ENCODE peak calls at places on chromosome 1, in six cellular contexts. One of them, this sample, is unnamed.

GRCh38 chr1:99365121-99365520 is 100.8 kb downstream of the PLPPR4 start:
- DNase-seq in endothelial cell of umbilical vein: no peak
- DNase-seq in K562: no peak
- DNase-seq in fibroblast of lung: peak; percentile 3
- DNase-seq in hepatocyte: no peak
- DNase-seq in PC-9: no peak
- DNase-seq in this sample: no peak

GRCh38 chr1:184568148-184568547 is 181.3 kb downstream of the C1orf21 start:
- DNase-seq in endothelial cell of umbilical vein: no peak
- DNase-seq in K562: no peak
- DNase-seq in fibroblast of lung: peak; percentile 32
- DNase-seq in hepatocyte: no peak
- DNase-seq in PC-9: no peak
- DNase-seq in this sample: no peak

GRCh38 chr1:144101397-144102050 is 129.7 kb upstream of the FAM72C start:
- DNase-seq in endothelial cell of umbilical vein: peak; percentile 1
- DNase-seq in K562: no peak
- DNase-seq in fibroblast of lung: no peak
- DNase-seq in hepatocyte: peak; percentile 16
- DNase-seq in PC-9: peak; percentile 13
- DNase-seq in this sample: peak; percentile 2

GRCh38 chr1:46447499-46448108 is 42.0 kb upstream of the DMBX1 start:
- DNase-seq in endothelial cell of umbilical vein: no peak
- DNase-seq in K562: no peak
- DNase-seq in fibroblast of lung: no peak
- DNase-seq in hepatocyte: no peak
- DNase-seq in PC-9: no peak
- DNase-seq in this sample: no peak

GRCh38 chr1:23383547-23384311 is 14.1 kb upstream of the ZNF436 start:
- DNase-seq in endothelial cell of umbilical vein: no peak
- DNase-seq in K562: no peak
- DNase-seq in fibroblast of lung: no peak
- DNase-seq in hepatocyte: no peak
- DNase-seq in PC-9: no peak
- DNase-seq in this sample: no peak

GRCh38 chr1:176949033-176949662 is 215.4 kb downstream of the ASTN1 start:
- DNase-seq in endothelial cell of umbilical vein: peak; percentile 2
- DNase-seq in K562: peak; percentile 83
- DNase-seq in fibroblast of lung: peak; percentile 2
- DNase-seq in hepatocyte: peak; percentile 79
- DNase-seq in PC-9: peak; percentile 44
- DNase-seq in this sample: peak; percentile 32

GRCh38 chr1:224632381-224632871 is 16.3 kb downstream of the CNIH3 start:
- DNase-seq in endothelial cell of umbilical vein: peak; percentile 74
- DNase-seq in K562: no peak
- DNase-seq in fibroblast of lung: peak; percentile 80
- DNase-seq in hepatocyte: no peak
- DNase-seq in PC-9: no peak
- DNase-seq in this sample: no peak

GRCh38 chr1:184691719-184692324 is 62.8 kb downstream of the EDEM3 start:
- DNase-seq in endothelial cell of umbilical vein: peak; percentile 67
- DNase-seq in K562: no peak
- DNase-seq in fibroblast of lung: peak; percentile 72
- DNase-seq in hepatocyte: peak; percentile 65
- DNase-seq in PC-9: peak; percentile 29
- DNase-seq in this sample: peak; percentile 72

GRCh38 chr1:206787956-206788355 is 15.7 kb upstream of the IL10 start:
- DNase-seq in endothelial cell of umbilical vein: no peak
- DNase-seq in K562: no peak
- DNase-seq in fibroblast of lung: peak; percentile 11
- DNase-seq in hepatocyte: no peak
- DNase-seq in PC-9: no peak
- DNase-seq in this sample: no peak

GRCh38 chr1:186557147-186557777 is 96.3 kb upstream of the PDC start:
- DNase-seq in endothelial cell of umbilical vein: no peak
- DNase-seq in K562: no peak
- DNase-seq in fibroblast of lung: no peak
- DNase-seq in hepatocyte: no peak
- DNase-seq in PC-9: no peak
- DNase-seq in this sample: no peak

GRCh38 chr1:107250169-107250568 is 109.3 kb downstream of the NTNG1 start:
- DNase-seq in endothelial cell of umbilical vein: no peak
- DNase-seq in K562: no peak
- DNase-seq in fibroblast of lung: no peak
- DNase-seq in hepatocyte: no peak
- DNase-seq in PC-9: no peak
- DNase-seq in this sample: no peak

GRCh38 chr1:227730630-227731151 is 4.4 kb downstream of the JMJD4 start:
- DNase-seq in endothelial cell of umbilical vein: no peak
- DNase-seq in K562: no peak
- DNase-seq in fibroblast of lung: no peak
- DNase-seq in hepatocyte: no peak
- DNase-seq in PC-9: no peak
- DNase-seq in this sample: no peak
- TF ChIP-seq EZH2 in endothelial cell of umbilical vein: no peak
- TF ChIP-seq EZH2 in K562: no peak
- TF ChIP-seq EZH2 in fibroblast of lung: no peak
- TF ChIP-seq EZH2 in hepatocyte: no peak
- TF ChIP-seq EZH2 in PC-9: no peak
- TF ChIP-seq EZH2 in this sample: no peak

DNA sequence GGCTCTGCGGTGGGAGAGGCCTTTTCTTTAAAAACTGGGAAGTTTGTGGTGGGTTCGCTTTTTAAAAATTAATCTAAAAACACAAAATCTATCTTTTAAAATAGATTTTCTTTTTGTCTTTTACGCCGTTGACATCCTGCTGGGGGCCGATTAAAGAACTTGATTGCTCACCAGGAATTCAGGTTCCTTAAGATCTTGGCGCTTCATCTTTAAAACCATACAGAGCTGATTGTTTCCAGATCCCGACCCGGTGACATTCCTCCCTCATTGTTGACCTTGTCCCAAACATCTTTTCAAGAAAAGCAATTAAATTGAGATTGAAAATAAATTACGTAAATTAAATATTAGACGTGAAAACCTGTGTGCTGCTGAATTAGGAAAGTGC is 546 bp upstream of the ZNF697 start:
- DNase-seq in endothelial cell of umbilical vein: no peak
- DNase-seq in K562: no peak
- DNase-seq in fibroblast of lung: no peak
- DNase-seq in hepatocyte: no peak
- DNase-seq in PC-9: peak; percentile 10
- DNase-seq in this sample: no peak
- H3K27ac ChIP-seq in endothelial cell of umbilical vein: peak overlapping the region; percentile 91
- H3K27ac ChIP-seq in K562: peak overlapping the region; percentile 71
- H3K27ac ChIP-seq in fibroblast of lung: peak overlapping the region; percentile 76
- H3K27ac ChIP-seq in hepatocyte: peak overlapping the region; percentile 93
- H3K27ac ChIP-seq in PC-9: peak overlapping the region; percentile 43
- H3K27ac ChIP-seq in this sample: peak overlapping the region; percentile 80

DNA sequence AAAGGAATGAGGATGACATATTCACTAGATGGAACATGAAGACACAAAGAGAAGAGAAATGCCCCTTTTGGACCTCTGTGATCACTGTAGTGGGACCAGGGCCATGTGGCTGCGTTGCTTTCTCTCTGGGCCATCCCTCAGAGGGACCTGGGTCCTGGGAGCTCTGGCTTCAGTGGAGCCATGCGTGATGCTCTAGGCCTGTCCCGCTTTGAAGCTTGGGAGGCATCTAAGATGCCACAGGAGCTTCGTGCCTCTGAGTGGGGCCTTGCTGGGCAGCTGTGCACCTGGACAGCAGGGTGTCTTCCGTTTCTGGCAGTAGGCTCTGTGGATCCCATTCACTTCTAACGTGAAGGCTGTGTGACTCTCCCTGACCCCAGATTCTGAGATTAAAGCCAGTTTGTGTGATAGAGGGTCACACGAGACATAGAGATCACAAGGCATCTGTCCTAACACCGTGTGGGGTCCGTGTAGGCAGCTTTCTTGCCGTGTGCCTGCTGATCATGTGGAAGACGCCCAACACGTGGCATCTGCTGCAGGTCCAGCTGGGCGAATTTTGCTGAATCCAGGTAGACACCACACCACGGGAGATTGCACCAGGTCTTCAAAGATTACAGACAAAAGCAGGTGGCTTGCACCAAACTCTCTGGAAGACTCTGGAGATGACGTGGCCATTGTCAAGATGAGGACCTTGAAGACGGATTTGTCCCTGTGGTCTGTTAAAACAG is 17.2 kb upstream of the PRSS38 start:
- DNase-seq in endothelial cell of umbilical vein: no peak
- DNase-seq in K562: peak; percentile 10
- DNase-seq in fibroblast of lung: no peak
- DNase-seq in hepatocyte: no peak
- DNase-seq in PC-9: no peak
- DNase-seq in this sample: no peak
- H3K36me3 ChIP-seq in endothelial cell of umbilical vein: no peaks in the 10 kb centered on the region
- H3K36me3 ChIP-seq in K562: no peaks in the 10 kb centered on the region
- H3K36me3 ChIP-seq in fibroblast of lung: no peaks in the 10 kb centered on the region
- H3K36me3 ChIP-seq in hepatocyte: no peaks in the 10 kb centered on the region
- H3K36me3 ChIP-seq in PC-9: no peaks in the 10 kb centered on the region
- H3K36me3 ChIP-seq in this sample: no peaks in the 10 kb centered on the region

GRCh38 chr1:9225411-9225785 is 9.2 kb upstream of the H6PD start:
- DNase-seq in endothelial cell of umbilical vein: no peak
- DNase-seq in K562: no peak
- DNase-seq in fibroblast of lung: no peak
- DNase-seq in hepatocyte: no peak
- DNase-seq in PC-9: no peak
- DNase-seq in this sample: no peak

GRCh38 chr1:9218917-9219316 is 15.7 kb upstream of the H6PD start:
- DNase-seq in endothelial cell of umbilical vein: no peak
- DNase-seq in K562: no peak
- DNase-seq in fibroblast of lung: no peak
- DNase-seq in hepatocyte: no peak
- DNase-seq in PC-9: no peak
- DNase-seq in this sample: no peak

GRCh38 chr1:9224664-9225410 is 9.7 kb upstream of the H6PD start:
- DNase-seq in endothelial cell of umbilical vein: no peak
- DNase-seq in K562: no peak
- DNase-seq in fibroblast of lung: no peak
- DNase-seq in hepatocyte: no peak
- DNase-seq in PC-9: no peak
- DNase-seq in this sample: no peak

GRCh38 chr1:9228589-9228988 is 6.0 kb upstream of the H6PD start:
- DNase-seq in endothelial cell of umbilical vein: no peak
- DNase-seq in K562: no peak
- DNase-seq in fibroblast of lung: no peak
- DNase-seq in hepatocyte: no peak
- DNase-seq in PC-9: no peak
- DNase-seq in this sample: no peak

GRCh38 chr1:9222846-9223625 is 11.5 kb upstream of the H6PD start:
- DNase-seq in endothelial cell of umbilical vein: no peak
- DNase-seq in K562: no peak
- DNase-seq in fibroblast of lung: no peak
- DNase-seq in hepatocyte: no peak
- DNase-seq in PC-9: no peak
- DNase-seq in this sample: no peak
- TF ChIP-seq EZH2 in endothelial cell of umbilical vein: no peak
- TF ChIP-seq EZH2 in K562: no peak
- TF ChIP-seq EZH2 in fibroblast of lung: no peak
- TF ChIP-seq EZH2 in hepatocyte: no peak
- TF ChIP-seq EZH2 in PC-9: no peak
- TF ChIP-seq EZH2 in this sample: no peak

GRCh38 chr1:218785928-218786327 is 387.8 kb upstream of the LYPLAL1 start:
- DNase-seq in endothelial cell of umbilical vein: peak; percentile 67
- DNase-seq in K562: no peak
- DNase-seq in fibroblast of lung: peak; percentile 69
- DNase-seq in hepatocyte: no peak
- DNase-seq in PC-9: no peak
- DNase-seq in this sample: no peak
- H3K27ac ChIP-seq in endothelial cell of umbilical vein: no peak overlapping the region
- H3K27ac ChIP-seq in K562: no peak overlapping the region
- H3K27ac ChIP-seq in fibroblast of lung: no peak overlapping the region
- H3K27ac ChIP-seq in hepatocyte: no peak overlapping the region
- H3K27ac ChIP-seq in PC-9: no peak overlapping the region
- H3K27ac ChIP-seq in this sample: no peak overlapping the region

GRCh38 chr1:53321366-53321765 is 6.5 kb downstream of the LRP8 start:
- DNase-seq in endothelial cell of umbilical vein: peak; percentile 6
- DNase-seq in K562: peak; percentile 40
- DNase-seq in fibroblast of lung: no peak
- DNase-seq in hepatocyte: no peak
- DNase-seq in PC-9: no peak
- DNase-seq in this sample: no peak
- H3K36me3 ChIP-seq in endothelial cell of umbilical vein: no peaks in the 10 kb centered on the region
- H3K36me3 ChIP-seq in K562: peaks cover 87% of the 10 kb centered on the region
- H3K36me3 ChIP-seq in fibroblast of lung: peaks cover 13% of the 10 kb centered on the region
- H3K36me3 ChIP-seq in hepatocyte: no peaks in the 10 kb centered on the region
- H3K36me3 ChIP-seq in PC-9: peaks cover 21% of the 10 kb centered on the region
- H3K36me3 ChIP-seq in this sample: no peaks in the 10 kb centered on the region

DNA sequence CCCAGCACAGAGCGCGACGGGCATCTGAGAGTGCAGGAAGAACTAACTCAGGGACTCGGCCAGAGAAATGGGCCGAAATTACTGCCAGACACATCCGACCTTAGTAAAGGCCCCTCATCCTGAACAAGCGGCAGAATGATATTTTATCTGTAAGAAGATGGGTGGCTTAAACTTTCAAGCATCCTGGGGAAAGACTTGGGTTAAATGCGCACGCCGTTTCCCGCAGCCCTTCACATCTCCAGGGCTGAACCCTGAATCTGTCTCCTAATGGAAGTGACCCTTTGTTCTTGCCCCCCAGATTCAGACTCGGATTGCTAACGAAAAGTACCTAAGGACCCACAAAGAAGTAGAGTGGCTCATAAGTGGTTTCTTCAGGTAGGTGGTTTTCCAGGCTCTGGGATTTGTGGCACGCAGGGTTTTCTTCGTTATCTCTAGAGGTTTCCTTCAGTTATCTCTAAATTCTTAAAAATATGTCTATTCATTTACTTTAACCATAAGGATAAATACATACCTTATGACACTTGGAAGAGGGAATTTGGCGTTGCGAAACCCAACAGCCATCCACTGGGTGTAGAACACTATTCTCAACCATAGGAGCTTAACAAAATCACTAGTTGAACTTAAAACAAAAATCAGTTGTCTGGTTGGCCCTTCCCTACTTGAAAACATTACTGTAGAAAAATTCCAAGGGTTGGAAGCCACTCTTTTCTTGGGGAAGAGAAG is 627 bp downstream of the RIIAD1 start:
- DNase-seq in endothelial cell of umbilical vein: no peak
- DNase-seq in K562: no peak
- DNase-seq in fibroblast of lung: no peak
- DNase-seq in hepatocyte: no peak
- DNase-seq in PC-9: no peak
- DNase-seq in this sample: no peak
- TF ChIP-seq EZH2 in endothelial cell of umbilical vein: peak; percentile 71
- TF ChIP-seq EZH2 in K562: no peak
- TF ChIP-seq EZH2 in fibroblast of lung: no peak
- TF ChIP-seq EZH2 in hepatocyte: peak; percentile 42
- TF ChIP-seq EZH2 in PC-9: no peak
- TF ChIP-seq EZH2 in this sample: peak; percentile 72

This sample was measured in A673.